ENCODE peak calls at places on chromosomes 4 and X, in ten cellular contexts. One of them, this sample, is unnamed.

GRCh38 chr4:183223046-183223445 is 97.0 kb downstream of the CLDN22 start:
- DNase-seq in NCI-H82: no peak
- DNase-seq in NB4: no peak
- DNase-seq in HT-29: no peak
- DNase-seq in fibroblast of mammary gland: no peak
- DNase-seq in non-pigmented ciliary epithelial cell: no peak
- DNase-seq in NCI-H2081: no peak
- DNase-seq in KBM-7: no peak
- DNase-seq in stimulated activated CD8-positive, alpha-beta memory T cell treated with anti-CD3 and anti-CD28 coated beads, Interleukin-2, amount 100 ng/mL, for 48 hours: no peak
- DNase-seq in A549: no peak
- DNase-seq in this sample: no peak

GRCh38 chrX:53481093-53481492 is 46.9 kb upstream of the HSD17B10 start:
- DNase-seq in NCI-H82: peak; percentile 56
- DNase-seq in NB4: peak; percentile 45
- DNase-seq in HT-29: peak; percentile 24
- DNase-seq in fibroblast of mammary gland: no peak
- DNase-seq in non-pigmented ciliary epithelial cell: no peak
- DNase-seq in NCI-H2081: no peak
- DNase-seq in KBM-7: peak; percentile 58
- DNase-seq in stimulated activated CD8-positive, alpha-beta memory T cell treated with anti-CD3 and anti-CD28 coated beads, Interleukin-2, amount 100 ng/mL, for 48 hours: peak; percentile 1
- DNase-seq in A549: peak; percentile 17
- DNase-seq in this sample: no peak

GRCh38 chr4:53116959-53117358 is 248.9 kb downstream of the SCFD2 start:
- DNase-seq in NCI-H82: no peak
- DNase-seq in NB4: no peak
- DNase-seq in HT-29: no peak
- DNase-seq in fibroblast of mammary gland: peak; percentile 42
- DNase-seq in non-pigmented ciliary epithelial cell: no peak
- DNase-seq in NCI-H2081: no peak
- DNase-seq in KBM-7: no peak
- DNase-seq in stimulated activated CD8-positive, alpha-beta memory T cell treated with anti-CD3 and anti-CD28 coated beads, Interleukin-2, amount 100 ng/mL, for 48 hours: no peak
- DNase-seq in A549: no peak
- DNase-seq in this sample: no peak

GRCh38 chr4:3480528-3481112 is 17.5 kb downstream of the DOK7 start:
- DNase-seq in NCI-H82: peak; percentile 68
- DNase-seq in NB4: peak; percentile 92
- DNase-seq in HT-29: peak; percentile 75
- DNase-seq in fibroblast of mammary gland: peak; percentile 64
- DNase-seq in non-pigmented ciliary epithelial cell: no peak
- DNase-seq in NCI-H2081: peak; percentile 65
- DNase-seq in KBM-7: peak; percentile 86
- DNase-seq in stimulated activated CD8-positive, alpha-beta memory T cell treated with anti-CD3 and anti-CD28 coated beads, Interleukin-2, amount 100 ng/mL, for 48 hours: peak; percentile 64
- DNase-seq in A549: peak; percentile 67
- DNase-seq in this sample: peak; percentile 40

GRCh38 chr4:106587558-106587957 is 219.0 kb upstream of the GIMD1 start:
- DNase-seq in NCI-H82: no peak
- DNase-seq in NB4: no peak
- DNase-seq in HT-29: peak; percentile 44
- DNase-seq in fibroblast of mammary gland: peak; percentile 64
- DNase-seq in non-pigmented ciliary epithelial cell: peak; percentile 49
- DNase-seq in NCI-H2081: no peak
- DNase-seq in KBM-7: no peak
- DNase-seq in stimulated activated CD8-positive, alpha-beta memory T cell treated with anti-CD3 and anti-CD28 coated beads, Interleukin-2, amount 100 ng/mL, for 48 hours: no peak
- DNase-seq in A549: peak; percentile 9
- DNase-seq in this sample: no peak

GRCh38 chr4:124931050-124931449 is 218.5 kb upstream of the ANKRD50 start:
- DNase-seq in NCI-H82: no peak
- DNase-seq in NB4: no peak
- DNase-seq in HT-29: no peak
- DNase-seq in fibroblast of mammary gland: peak; percentile 23
- DNase-seq in non-pigmented ciliary epithelial cell: peak; percentile 37
- DNase-seq in NCI-H2081: no peak
- DNase-seq in KBM-7: no peak
- DNase-seq in stimulated activated CD8-positive, alpha-beta memory T cell treated with anti-CD3 and anti-CD28 coated beads, Interleukin-2, amount 100 ng/mL, for 48 hours: no peak
- DNase-seq in A549: no peak
- DNase-seq in this sample: no peak

GRCh38 chr4:60039908-60040307 is 1160.2 kb upstream of the ADGRL3 start:
- DNase-seq in NCI-H82: no peak
- DNase-seq in NB4: no peak
- DNase-seq in HT-29: no peak
- DNase-seq in fibroblast of mammary gland: no peak
- DNase-seq in non-pigmented ciliary epithelial cell: no peak
- DNase-seq in NCI-H2081: no peak
- DNase-seq in KBM-7: no peak
- DNase-seq in stimulated activated CD8-positive, alpha-beta memory T cell treated with anti-CD3 and anti-CD28 coated beads, Interleukin-2, amount 100 ng/mL, for 48 hours: no peak
- DNase-seq in A549: no peak
- DNase-seq in this sample: no peak

GRCh38 chr4:32025840-32026459 is 1305.8 kb downstream of the PCDH7 start:
- DNase-seq in NCI-H82: no peak
- DNase-seq in NB4: no peak
- DNase-seq in HT-29: peak; percentile 64
- DNase-seq in fibroblast of mammary gland: peak; percentile 10
- DNase-seq in non-pigmented ciliary epithelial cell: no peak
- DNase-seq in NCI-H2081: no peak
- DNase-seq in KBM-7: no peak
- DNase-seq in stimulated activated CD8-positive, alpha-beta memory T cell treated with anti-CD3 and anti-CD28 coated beads, Interleukin-2, amount 100 ng/mL, for 48 hours: no peak
- DNase-seq in A549: peak; percentile 85
- DNase-seq in this sample: no peak

GRCh38 chr4:40038972-40039371 is 17.7 kb upstream of the N4BP2 start:
- DNase-seq in NCI-H82: no peak
- DNase-seq in NB4: no peak
- DNase-seq in HT-29: no peak
- DNase-seq in fibroblast of mammary gland: peak; percentile 72
- DNase-seq in non-pigmented ciliary epithelial cell: no peak
- DNase-seq in NCI-H2081: no peak
- DNase-seq in KBM-7: no peak
- DNase-seq in stimulated activated CD8-positive, alpha-beta memory T cell treated with anti-CD3 and anti-CD28 coated beads, Interleukin-2, amount 100 ng/mL, for 48 hours: no peak
- DNase-seq in A549: no peak
- DNase-seq in this sample: no peak

GRCh38 chrX:118614150-118614549 is 113.3 kb upstream of the IL13RA1 start:
- DNase-seq in NCI-H82: no peak
- DNase-seq in NB4: peak; percentile 73
- DNase-seq in HT-29: no peak
- DNase-seq in fibroblast of mammary gland: no peak
- DNase-seq in non-pigmented ciliary epithelial cell: no peak
- DNase-seq in NCI-H2081: no peak
- DNase-seq in KBM-7: peak; percentile 79
- DNase-seq in stimulated activated CD8-positive, alpha-beta memory T cell treated with anti-CD3 and anti-CD28 coated beads, Interleukin-2, amount 100 ng/mL, for 48 hours: no peak
- DNase-seq in A549: no peak
- DNase-seq in this sample: no peak

GRCh38 chr4:3766207-3766790 is at the start of gene ADRA2C:
- DNase-seq in NCI-H82: peak; percentile 56
- DNase-seq in NB4: no peak
- DNase-seq in HT-29: no peak
- DNase-seq in fibroblast of mammary gland: no peak
- DNase-seq in non-pigmented ciliary epithelial cell: no peak
- DNase-seq in NCI-H2081: no peak
- DNase-seq in KBM-7: no peak
- DNase-seq in stimulated activated CD8-positive, alpha-beta memory T cell treated with anti-CD3 and anti-CD28 coated beads, Interleukin-2, amount 100 ng/mL, for 48 hours: no peak
- DNase-seq in A549: peak; percentile 33
- DNase-seq in this sample: no peak

GRCh38 chr4:153227501-153227900 is 23.3 kb downstream of the TRIM2 start:
- DNase-seq in NCI-H82: peak; percentile 63
- DNase-seq in NB4: no peak
- DNase-seq in HT-29: no peak
- DNase-seq in fibroblast of mammary gland: no peak
- DNase-seq in non-pigmented ciliary epithelial cell: no peak
- DNase-seq in NCI-H2081: no peak
- DNase-seq in KBM-7: no peak
- DNase-seq in stimulated activated CD8-positive, alpha-beta memory T cell treated with anti-CD3 and anti-CD28 coated beads, Interleukin-2, amount 100 ng/mL, for 48 hours: no peak
- DNase-seq in A549: no peak
- DNase-seq in this sample: no peak

GRCh38 chrX:71184803-71185495 is 38.1 kb upstream of the GJB1 start:
- DNase-seq in NCI-H82: no peak
- DNase-seq in NB4: no peak
- DNase-seq in HT-29: no peak
- DNase-seq in fibroblast of mammary gland: no peak
- DNase-seq in non-pigmented ciliary epithelial cell: no peak
- DNase-seq in NCI-H2081: no peak
- DNase-seq in KBM-7: no peak
- DNase-seq in stimulated activated CD8-positive, alpha-beta memory T cell treated with anti-CD3 and anti-CD28 coated beads, Interleukin-2, amount 100 ng/mL, for 48 hours: no peak
- DNase-seq in A549: no peak
- DNase-seq in this sample: no peak

GRCh38 chr4:81648576-81649272 is 177.0 kb upstream of the RASGEF1B start:
- DNase-seq in NCI-H82: no peak
- DNase-seq in NB4: no peak
- DNase-seq in HT-29: no peak
- DNase-seq in fibroblast of mammary gland: no peak
- DNase-seq in non-pigmented ciliary epithelial cell: no peak
- DNase-seq in NCI-H2081: no peak
- DNase-seq in KBM-7: peak; percentile 68
- DNase-seq in stimulated activated CD8-positive, alpha-beta memory T cell treated with anti-CD3 and anti-CD28 coated beads, Interleukin-2, amount 100 ng/mL, for 48 hours: no peak
- DNase-seq in A549: no peak
- DNase-seq in this sample: no peak

This sample was measured in caudate nucleus.